ENCODE peak calls at places on chromosomes 1 and 21, in ten cellular contexts. M, L, C, R, O, H, X, K, Y and U are unnamed samples.

GRCh38 chr1:208252126-208252853 is 8.1 kb upstream of the PLXNA2 start:
- DNase-seq in O (peak; percentile 60), K (peak; percentile 79), R (peak; percentile 74), M (peak; percentile 75), L (no peak), Y (peak; percentile 58), H (no peak), C (no peak), X (no peak), U (no peak)

GRCh38 chr1:231460614-231461013 is 38.5 kb upstream of the EGLN1 start:
- DNase-seq in O (peak; percentile 62), Y (no peak), X (no peak), C (peak; percentile 84), H (no peak), R (no peak), L (peak; percentile 41), M (no peak), K (no peak), U (no peak)

GRCh38 chr21:34100789-34101188 is 27.4 kb downstream of the MRPS6 start:
- DNase-seq in O (no peak), K (no peak), H (no peak), M (no peak), Y (no peak), L (no peak), X (no peak), C (peak; percentile 30), R (no peak), U (no peak)

GRCh38 chr1:115112496-115113375 is 23.4 kb upstream of the TSPAN2 start:
- DNase-seq in L (peak; percentile 49), R (no peak), O (peak; percentile 27), Y (peak; percentile 52), M (peak; percentile 23), X (peak; percentile 39), H (no peak), C (no peak), K (peak; percentile 61), U (peak; percentile 43)

GRCh38 chr1:61993331-61993961 is 201.2 kb upstream of the L1TD1 start:
- DNase-seq in L (no peak), Y (no peak), O (no peak), R (no peak), H (no peak), C (peak; percentile 23), K (peak; percentile 83), M (no peak), X (no peak), U (no peak)

GRCh38 chr1:111833334-111833733 is 77.6 kb downstream of the DDX20 start:
- DNase-seq in H (no peak), O (no peak), Y (no peak), C (peak; percentile 3), M (no peak), X (no peak), K (peak; percentile 52), L (no peak), R (no peak), U (no peak)

GRCh38 chr1:210597555-210598134 is 268.9 kb downstream of the HHAT start:
- DNase-seq in C (peak; percentile 98), K (peak; percentile 65), R (no peak), H (no peak), O (no peak), M (no peak), X (no peak), L (no peak), Y (no peak), U (no peak)

GRCh38 chr1:67627906-67628305 is 57.1 kb upstream of the GADD45A start:
- DNase-seq in H (no peak), X (no peak), M (no peak), O (no peak), R (no peak), L (no peak), K (no peak), Y (no peak), C (no peak), U (no peak)

GRCh38 chr1:244662604-244663003 is 9.7 kb downstream of the DESI2 start:
- DNase-seq in X (no peak), C (no peak), Y (no peak), K (no peak), L (peak; percentile 30), R (no peak), M (no peak), O (no peak), H (no peak), U (no peak)

GRCh38 chr1:162019006-162019405 is 4.7 kb downstream of the OLFML2B start:
- DNase-seq in X (no peak), Y (no peak), H (no peak), L (no peak), C (peak; percentile 89), K (no peak), O (peak; percentile 54), M (peak; percentile 70), R (no peak), U (no peak)

GRCh38 chr1:27428316-27429028 is 36.0 kb downstream of the GPR3 start:
- DNase-seq in C (no peak), X (no peak), H (peak; percentile 74), Y (no peak), M (peak; percentile 44), R (no peak), L (no peak), O (no peak), K (peak; percentile 97), U (no peak)

GRCh38 chr1:183291802-183292515 is 105.9 kb downstream of the LAMC2 start:
- DNase-seq in Y (peak; percentile 70), H (no peak), K (no peak), R (no peak), M (no peak), O (no peak), L (no peak), X (no peak), C (peak; percentile 91), U (no peak)

GRCh38 chr1:65630855-65631254 is 161.8 kb upstream of the PDE4B start:
- DNase-seq in X (no peak), M (no peak), C (peak; percentile 17), Y (no peak), K (peak; percentile 18), O (no peak), R (no peak), L (no peak), H (no peak), U (no peak)

GRCh38 chr1:184387871-184388670 is 1.2 kb downstream of the C1orf21 start:
- DNase-seq in H (peak; percentile 70), X (peak; percentile 24), M (peak; percentile 50), O (peak; percentile 51), L (peak; percentile 62), K (peak; percentile 32), R (peak; percentile 53), Y (peak; percentile 45), C (peak; percentile 84), U (no peak)

GRCh38 chr1:207823880-207824566 is 72.2 kb downstream of the CD46 start:
- DNase-seq in Y (peak; percentile 81), H (peak; percentile 93), X (peak; percentile 93), C (peak; percentile 98), R (peak; percentile 84), M (peak; percentile 76), L (peak; percentile 82), O (peak; percentile 91), K (peak; percentile 20), U (no peak)

DNA sequence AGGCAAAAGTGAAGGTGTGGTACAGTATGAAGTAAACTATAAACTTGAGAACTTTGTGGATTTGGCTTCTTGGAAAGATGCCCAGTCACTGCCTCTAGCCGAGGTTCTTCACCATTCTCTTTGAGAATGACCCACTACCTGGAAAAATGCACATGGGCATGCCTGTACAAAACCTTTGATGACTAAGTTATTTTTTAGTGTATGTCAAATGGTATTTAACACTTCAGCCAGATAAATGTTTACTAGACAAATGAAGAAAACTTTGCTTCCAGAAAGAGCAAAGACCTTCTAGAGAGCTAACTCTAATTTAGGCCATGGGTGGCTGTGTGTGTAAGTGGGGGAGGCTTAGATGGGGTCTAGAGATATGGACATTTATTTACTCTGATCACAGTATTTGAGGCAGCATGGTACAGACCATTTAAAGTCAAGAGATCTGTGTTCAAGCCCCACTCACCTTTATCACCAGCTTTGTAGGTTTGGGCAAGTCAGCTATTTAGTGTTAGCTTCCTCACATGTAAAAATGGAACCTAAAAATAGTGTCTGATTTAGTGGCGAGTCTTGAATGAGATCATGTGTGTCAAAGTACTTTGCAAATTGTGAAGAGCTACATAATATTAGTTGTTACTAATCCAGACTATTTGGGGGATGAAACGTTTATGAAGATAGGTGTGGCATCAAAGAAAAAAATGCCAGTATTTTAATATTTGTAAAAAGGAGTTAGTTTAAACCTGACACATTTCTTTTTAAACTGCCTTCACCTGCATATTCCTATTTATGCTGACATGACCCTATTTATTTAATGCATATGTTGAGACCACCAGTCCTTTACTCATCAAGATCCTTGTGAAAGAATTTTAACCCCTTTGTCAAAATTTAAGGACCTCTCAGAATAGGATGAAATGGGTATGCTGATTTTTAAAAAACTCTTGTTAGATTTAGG is 20.2 kb downstream of the NFYC start:
- DNase-seq in L (peak; percentile 49), X (no peak), K (peak; percentile 61), Y (no peak), C (peak; percentile 90), M (no peak), R (no peak), O (peak; percentile 27), H (no peak), U (no peak)
- H3K9me3 ChIP-seq in L (no peaks in the 10 kb centered on the region), X (no peaks in the 10 kb centered on the region), K (no peaks in the 10 kb centered on the region), Y (no peaks in the 10 kb centered on the region), C (no peaks in the 10 kb centered on the region), M (no peaks in the 10 kb centered on the region), R (no peaks in the 10 kb centered on the region), O (no peaks in the 10 kb centered on the region), H (no peaks in the 10 kb centered on the region), U (no peaks in the 10 kb centered on the region)

DNA sequence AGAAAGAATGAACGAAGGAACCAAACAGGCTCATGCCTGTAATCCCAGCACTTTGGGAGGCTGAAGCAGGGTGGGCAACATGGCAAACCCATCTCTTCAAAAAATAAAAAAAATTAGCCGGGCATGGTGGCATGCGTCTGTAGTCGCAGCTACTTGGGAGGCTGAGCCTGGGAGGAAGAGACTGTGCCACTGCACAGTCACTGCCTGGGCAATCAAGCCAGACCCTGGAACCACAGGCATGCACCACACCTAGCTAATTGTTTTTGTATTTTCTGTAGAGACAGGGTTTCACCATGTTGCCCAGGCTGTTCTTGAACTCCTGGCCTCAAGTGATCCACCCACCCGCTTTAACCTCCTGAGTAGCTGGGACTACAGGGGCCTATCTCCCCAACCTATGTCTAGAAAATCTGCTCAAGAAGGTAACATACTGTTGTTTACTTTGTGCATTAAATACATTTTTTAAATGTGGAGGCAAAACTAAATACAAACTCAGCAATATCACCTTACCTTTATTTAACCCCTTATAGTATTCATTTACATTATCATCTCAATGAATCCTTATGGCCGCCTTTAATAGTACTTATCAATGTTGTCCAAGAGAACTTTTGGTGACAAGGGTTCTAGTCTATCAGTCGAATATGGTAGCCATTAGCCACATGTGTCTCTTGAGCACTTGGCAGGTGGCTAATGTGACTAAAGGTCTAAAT is 2.7 kb downstream of the KHDC4 start:
- DNase-seq in Y (no peak), L (peak; percentile 30), C (peak; percentile 55), X (no peak), H (no peak), M (no peak), O (peak; percentile 73), K (no peak), R (no peak), U (no peak)
- H3K36me3 ChIP-seq in Y (no peaks in the 10 kb centered on the region), L (peaks cover 19% of the 10 kb centered on the region), C (peaks cover 11% of the 10 kb centered on the region), X (peaks cover 2% of the 10 kb centered on the region), H (peaks cover 72% of the 10 kb centered on the region), M (peaks cover 73% of the 10 kb centered on the region), O (peaks cover 12% of the 10 kb centered on the region), K (peaks cover 62% of the 10 kb centered on the region), R (no peaks in the 10 kb centered on the region), U (peaks cover 18% of the 10 kb centered on the region)

GRCh38 chr1:29284286-29284960 is 48.1 kb downstream of the PTPRU start:
- DNase-seq in M (no peak), Y (no peak), X (no peak), O (no peak), L (no peak), R (no peak), C (no peak), K (no peak), H (no peak), U (no peak)
- H3K9me3 ChIP-seq in M (no peaks in the 10 kb centered on the region), Y (no peaks in the 10 kb centered on the region), X (no peaks in the 10 kb centered on the region), O (no peaks in the 10 kb centered on the region), L (no peaks in the 10 kb centered on the region), R (no peaks in the 10 kb centered on the region), C (no peaks in the 10 kb centered on the region), K (no peaks in the 10 kb centered on the region), H (no peaks in the 10 kb centered on the region), U (no peaks in the 10 kb centered on the region)

GRCh38 chr21:46390603-46391545 is 66.9 kb downstream of the PCNT start:
- DNase-seq in K (no peak), R (no peak), M (no peak), X (no peak), Y (no peak), H (peak; percentile 56), L (no peak), O (no peak), C (no peak), U (no peak)
- H3K36me3 ChIP-seq in K (peaks cover 5% of the 10 kb centered on the region), R (no peaks in the 10 kb centered on the region), M (peaks cover 35% of the 10 kb centered on the region), X (no peaks in the 10 kb centered on the region), Y (no peaks in the 10 kb centered on the region), H (peaks cover 78% of the 10 kb centered on the region), L (no peaks in the 10 kb centered on the region), O (peaks cover 14% of the 10 kb centered on the region), C (peaks cover 12% of the 10 kb centered on the region), U (peaks cover 16% of the 10 kb centered on the region)